ENCODE peak calls at places on chromosomes 4 and X, in nine cellular contexts. L is Caco-2, D is uterus, N is body of pancreas, I is OCI-LY7, F is A549, Y is astrocyte of the cerebellum, Q is AG10803, Z is HepG2. J is an unnamed sample.

GRCh38 chr4:39621582-39621981 is 17.1 kb downstream of the SMIM14 start:
- DNase-seq in D (peak; percentile 35), F (peak; percentile 90), Y (no peak), I (no peak), Q (peak; percentile 77), L (peak; percentile 73), Z (peak; percentile 88), N (peak; percentile 68), J (no peak)

GRCh38 chr4:58551676-58552075 is 1441.5 kb upstream of the IGFBP7 start:
- DNase-seq in L (no peak), N (no peak), D (no peak), Q (no peak), Z (no peak), F (no peak), I (no peak), Y (no peak), J (no peak)

GRCh38 chr4:124061413-124061812 is 651.1 kb downstream of the ANKRD50 start:
- DNase-seq in I (no peak), Z (no peak), F (no peak), Q (peak; percentile 80), D (no peak), N (no peak), Y (peak; percentile 94), L (no peak), J (peak; percentile 69)

GRCh38 chr4:126354784-126355183 is 1040.0 kb downstream of the FAT4 start:
- DNase-seq in F (no peak), Q (no peak), Z (no peak), N (no peak), L (no peak), D (no peak), Y (no peak), I (no peak), J (no peak)

GRCh38 chr4:11436084-11436483 is 7.4 kb upstream of the HS3ST1 start:
- DNase-seq in D (no peak), N (no peak), L (no peak), Y (no peak), Z (no peak), I (no peak), Q (no peak), F (no peak), J (no peak)

GRCh38 chr4:27791640-27792039 is 931.0 kb downstream of the STIM2 start:
- DNase-seq in F (no peak), Q (peak; percentile 0), N (no peak), D (no peak), L (no peak), Z (no peak), I (no peak), Y (no peak), J (no peak)

GRCh38 chr4:158013858-158014257 is 159.0 kb downstream of the GASK1B start:
- DNase-seq in D (no peak), N (no peak), L (no peak), Q (peak; percentile 9), F (no peak), Z (no peak), Y (no peak), I (no peak), J (no peak)

GRCh38 chrX:8988456-8988855 is 45.5 kb downstream of the FAM9B start:
- DNase-seq in Y (no peak), I (no peak), Z (peak; percentile 0), N (no peak), L (peak; percentile 42), F (peak; percentile 1), Q (peak; percentile 53), D (peak; percentile 54), J (peak; percentile 4)

GRCh38 chr4:159352609-159353008 is 249.7 kb downstream of the RAPGEF2 start:
- DNase-seq in F (no peak), Q (no peak), Z (no peak), D (no peak), N (no peak), I (no peak), L (no peak), Y (no peak), J (no peak)

GRCh38 chr4:128776794-128777216 is 32.7 kb upstream of the JADE1 start:
- DNase-seq in F (peak; percentile 86), Z (no peak), D (peak; percentile 24), Y (peak; percentile 73), I (no peak), N (peak; percentile 65), L (peak; percentile 40), Q (peak; percentile 96), J (peak; percentile 35)

GRCh38 chrX:2498781-2499302 is 1.9 kb downstream of the DHRSX start:
- DNase-seq in N (no peak), I (peak; percentile 48), Q (peak; percentile 34), L (peak; percentile 50), F (peak; percentile 45), D (no peak), Y (no peak), Z (peak; percentile 65), J (no peak)

GRCh38 chrX:23742174-23742692 is 843 bp downstream of the ACOT9 start:
- DNase-seq in D (peak; percentile 51), N (peak; percentile 41), I (peak; percentile 37), F (peak; percentile 64), Q (peak; percentile 80), Y (peak; percentile 36), L (peak; percentile 22), Z (peak; percentile 32), J (peak; percentile 17)

GRCh38 chr4:148016063-148016637 is 284.3 kb downstream of the ARHGAP10 start:
- DNase-seq in N (no peak), L (no peak), D (no peak), F (no peak), Q (no peak), I (no peak), Y (no peak), Z (no peak), J (no peak)

DNA sequence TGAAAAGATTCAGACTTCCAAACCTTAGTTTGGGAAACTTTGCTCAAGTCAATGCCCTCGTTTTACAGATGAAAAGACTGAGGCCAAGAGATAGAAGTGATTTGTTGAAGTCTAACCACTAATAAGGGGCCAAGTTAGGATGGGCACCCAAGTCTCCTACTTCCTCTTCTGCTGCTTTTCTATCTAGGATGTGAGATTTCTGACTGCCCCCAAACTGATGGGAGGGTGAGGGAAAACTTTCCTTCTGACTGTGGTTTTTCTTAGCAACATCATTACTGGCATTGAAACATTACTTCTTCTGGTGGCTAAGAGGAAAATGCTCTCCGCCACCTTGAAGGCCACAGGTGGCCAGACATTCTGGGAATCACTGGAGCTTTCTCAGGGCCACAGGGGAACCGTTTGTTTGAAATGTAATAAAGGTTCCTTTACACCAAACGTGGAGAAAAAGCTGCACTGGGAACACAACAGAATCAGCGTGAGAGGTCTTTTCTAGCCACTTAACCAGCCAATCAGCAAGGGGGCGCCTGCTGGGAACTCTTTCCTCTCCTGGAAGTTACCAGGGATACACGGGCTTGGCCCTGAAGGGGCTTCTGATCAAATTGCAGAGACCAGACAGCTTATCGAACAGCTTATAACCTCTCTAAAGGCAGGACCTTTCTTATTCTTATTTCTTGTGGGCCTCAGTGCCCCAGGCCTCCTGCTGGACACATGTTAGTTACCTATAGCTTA is 115.9 kb upstream of the TEX13D start:
- DNase-seq in Z (no peak), F (no peak), I (no peak), N (no peak), Y (no peak), Q (no peak), D (no peak), L (no peak), J (no peak)
- H3K4me3 ChIP-seq in Z (no peak overlapping the region), F (no peak overlapping the region), I (no peak overlapping the region), N (no peak overlapping the region), Y (no peak overlapping the region), Q (no peak overlapping the region), D (no peak overlapping the region), L (no peak overlapping the region), J (no peak overlapping the region)

DNA sequence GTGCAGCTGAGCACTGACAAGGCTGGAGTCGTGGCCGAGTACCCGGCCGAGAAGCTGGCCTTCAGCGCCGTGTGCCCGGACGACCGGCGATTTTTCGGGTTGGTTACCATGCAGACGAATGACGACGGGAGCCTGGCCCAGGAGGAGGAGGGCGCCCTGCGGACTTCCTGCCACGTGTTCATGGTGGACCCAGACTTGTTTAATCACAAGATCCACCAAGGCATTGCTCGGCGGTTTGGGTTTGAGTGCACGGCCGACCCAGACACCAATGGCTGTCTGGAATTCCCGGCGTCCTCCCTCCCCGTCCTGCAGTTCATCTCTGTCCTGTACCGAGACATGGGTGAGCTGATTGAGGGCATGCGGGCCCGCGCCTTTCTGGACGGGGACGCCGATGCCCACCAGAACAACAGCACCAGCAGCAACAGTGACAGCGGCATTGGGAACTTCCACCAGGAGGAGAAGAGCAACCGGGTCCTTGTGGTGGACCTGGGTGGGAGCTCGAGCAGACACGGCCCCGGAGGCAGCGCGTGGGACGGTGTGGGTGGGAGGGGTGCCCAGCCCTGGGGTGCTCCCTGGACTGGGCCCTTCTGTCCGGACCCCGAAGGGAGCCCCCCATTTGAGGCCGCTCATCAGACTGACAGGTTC is 24.3 kb downstream of the RGS12 start:
- DNase-seq in Z (no peak), F (no peak), Y (no peak), L (no peak), I (no peak), D (no peak), N (peak; percentile 5), Q (no peak), J (no peak)
- TF ChIP-seq CTCF in Z (no peak), F (no peak), Y (no peak), L (no peak), I (no peak), D (no peak), N (no peak), Q (no peak), J (no peak)

GRCh38 chr4:127523369-127523768 is 109.4 kb upstream of the INTU start:
- DNase-seq in N (no peak), Q (no peak), I (no peak), L (no peak), Y (no peak), Z (no peak), F (no peak), D (no peak), J (no peak)

GRCh38 chr4:127525585-127525984 is 107.2 kb upstream of the INTU start:
- DNase-seq in L (no peak), Q (no peak), D (no peak), Y (no peak), I (no peak), F (no peak), N (no peak), Z (no peak), J (no peak)

GRCh38 chr4:127518022-127518421 is 114.7 kb upstream of the INTU start:
- DNase-seq in Z (no peak), N (no peak), F (no peak), Q (no peak), D (no peak), I (no peak), L (no peak), Y (no peak), J (no peak)

DNA sequence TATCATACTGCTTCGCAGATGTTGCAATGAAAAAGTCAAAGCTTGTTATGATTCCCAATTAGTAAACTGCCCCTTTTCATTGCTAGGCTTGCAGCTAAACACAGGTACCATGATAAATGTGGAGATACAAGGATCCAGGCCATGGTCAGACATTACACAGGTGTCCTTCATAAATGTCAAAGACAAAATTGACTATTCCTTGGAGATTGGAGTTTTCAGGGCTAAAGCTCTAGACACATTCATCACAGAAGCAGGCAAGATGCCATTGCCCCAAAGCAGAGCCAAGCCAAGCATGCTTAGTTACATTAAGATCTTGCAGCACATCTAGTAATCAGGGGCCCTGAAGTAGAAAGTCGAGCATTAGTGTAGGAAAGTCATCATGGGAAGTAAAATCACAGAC is 111.3 kb upstream of the INTU start:
- DNase-seq in Z (no peak), N (no peak), I (no peak), F (no peak), D (no peak), Q (no peak), Y (no peak), L (no peak), J (no peak)
- H3K4me3 ChIP-seq in Z (no peak overlapping the region), N (no peak overlapping the region), I (no peak overlapping the region), F (no peak overlapping the region), D (no peak overlapping the region), Q (no peak overlapping the region), Y (no peak overlapping the region), L (no peak overlapping the region), J (no peak overlapping the region)

GRCh38 chrX:130082244-130083106 is 27.8 kb downstream of the ELF4 start:
- DNase-seq in D (peak; percentile 33), L (no peak), I (peak; percentile 67), N (no peak), Q (peak; percentile 33), F (no peak), Y (no peak), Z (no peak), J (no peak)
- TF ChIP-seq CTCF in D (peak; percentile 6), L (no peak), I (peak; percentile 52), N (no peak), Q (peak; percentile 30), F (no peak), Y (no peak), Z (no peak), J (no peak)

J was measured in HFF-Myc.